ENCODE peak calls at places on chromosomes 16 and 17, in four cellular contexts. R is T47D, T is H1, Z is HepG2. L is an unnamed sample.

GRCh38 chr17:35943537-35943936 is at the start of gene LYZL6:
- DNase-seq in R (no peak), T (no peak), Z (no peak), L (no peak)

GRCh38 chr17:28117304-28117703 is 74.8 kb downstream of the NLK start:
- DNase-seq in R (no peak), Z (no peak), T (no peak), L (no peak)

GRCh38 chr16:9138731-9139501 is 47.5 kb downstream of the HAPSTR1 start:
- DNase-seq in T (peak; percentile 90), R (peak; percentile 69), Z (peak; percentile 73), L (no peak)

GRCh38 chr17:48759288-48759687 is 30.7 kb upstream of the HOXB13 start:
- DNase-seq in R (peak; percentile 74), T (no peak), Z (no peak), L (no peak)

GRCh38 chr16:23330583-23331249 is 28.6 kb downstream of the SCNN1B start:
- DNase-seq in Z (no peak), T (no peak), R (no peak), L (no peak)

GRCh38 chr16:59204589-59204988 is 470.5 kb upstream of the GOT2 start:
- DNase-seq in T (no peak), R (no peak), Z (no peak), L (no peak)

GRCh38 chr16:71440669-71441347 is 1.0 kb downstream of the TLE7 start:
- DNase-seq in T (peak; percentile 82), Z (peak; percentile 33), R (peak; percentile 20), L (no peak)

GRCh38 chr16:79339863-79340262 is 260.7 kb downstream of the MAF start:
- DNase-seq in R (no peak), T (no peak), Z (no peak), L (no peak)

GRCh38 chr17:64635647-64636305 is 26.3 kb downstream of the SMURF2 start:
- DNase-seq in R (peak; percentile 45), T (no peak), Z (no peak), L (peak; percentile 62)

GRCh38 chr16:15996432-15997109 is 47.2 kb downstream of the ABCC1 start:
- DNase-seq in T (no peak), Z (peak; percentile 99), R (no peak), L (no peak)

GRCh38 chr16:18931756-18932155 is 5.5 kb upstream of the SMG1 start:
- DNase-seq in R (no peak), Z (peak; percentile 26), T (no peak), L (peak; percentile 47)

GRCh38 chr16:51670527-51670926 is 519.5 kb upstream of the SALL1 start:
- DNase-seq in Z (no peak), R (no peak), T (no peak), L (no peak)

GRCh38 chr17:68533887-68534700 is 21.9 kb downstream of the PRKAR1A start:
- DNase-seq in T (no peak), R (no peak), Z (no peak), L (no peak)

GRCh38 chr17:2704890-2705248 is 6.7 kb downstream of the CLUH start:
- DNase-seq in T (no peak), Z (no peak), R (no peak), L (no peak)

GRCh38 chr17:17398188-17398927 is 78.4 kb upstream of the MED9 start:
- DNase-seq in T (no peak), R (no peak), Z (no peak), L (no peak)

GRCh38 chr17:50155115-50155819 is 4.8 kb upstream of the PPP1R9B start:
- DNase-seq in Z (no peak), T (no peak), R (no peak), L (no peak)

GRCh38 chr16:58158137-58158536 is 29.0 kb upstream of the CFAP20 start:
- DNase-seq in Z (no peak), T (no peak), R (no peak), L (no peak)

GRCh38 chr16:78396046-78396445 is 296.6 kb downstream of the WWOX start:
- DNase-seq in R (peak; percentile 15), Z (no peak), T (no peak), L (no peak)

GRCh38 chr17:27430882-27431491 is 25.3 kb upstream of the KSR1 start:
- DNase-seq in R (peak; percentile 77), Z (peak; percentile 34), T (peak; percentile 61), L (no peak)

GRCh38 chr16:25134306-25134705 is 22.8 kb downstream of the LCMT1 start:
- DNase-seq in Z (no peak), T (no peak), R (no peak), L (no peak)

GRCh38 chr16:20136446-20136968 is 62.8 kb upstream of the GPR139 start:
- DNase-seq in T (no peak), R (no peak), Z (no peak), L (no peak)

GRCh38 chr17:78130439-78131101 is at the start of gene TMC8:
- DNase-seq in R (no peak), T (no peak), Z (peak; percentile 59), L (no peak)

DNA sequence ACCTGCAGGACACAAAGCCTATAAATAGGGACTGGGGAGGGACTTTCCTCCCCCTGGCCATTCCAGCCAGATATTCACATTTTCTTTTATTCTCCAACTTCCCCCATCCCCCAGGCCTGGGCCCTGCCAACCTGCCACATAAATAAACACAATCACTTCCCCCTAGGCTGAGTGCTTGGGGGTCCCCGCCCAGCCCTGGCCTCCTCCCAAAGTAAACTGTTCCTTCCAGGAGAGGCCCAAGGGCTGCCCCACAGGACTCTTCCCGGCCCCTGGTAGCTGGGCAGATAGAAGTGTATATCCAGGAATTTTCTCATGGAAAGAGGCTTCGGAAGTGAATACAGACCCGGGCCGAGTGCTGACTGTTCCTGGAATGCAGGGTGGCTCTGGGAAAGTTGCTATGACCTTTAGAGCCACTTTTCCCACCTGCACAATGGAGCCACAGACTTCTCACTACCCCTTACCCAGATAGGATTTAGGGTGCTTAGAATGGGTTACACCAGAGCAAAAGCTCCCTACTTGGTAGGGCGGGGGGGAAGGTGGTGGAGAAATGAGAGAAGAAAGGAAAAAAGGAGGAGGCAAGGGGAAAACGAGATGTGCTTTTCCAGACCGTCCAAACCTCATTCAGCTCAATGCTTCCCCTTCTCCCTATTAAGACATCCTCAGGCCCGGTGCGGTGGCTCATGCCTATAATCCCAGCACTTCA is 8.5 kb downstream of the CSF3 start:
- DNase-seq in R (no peak), T (no peak), Z (no peak), L (no peak)
- TF ChIP-seq JUND in R (no peak), T (no peak), Z (no peak), L (no peak)

GRCh38 chr17:56540791-56541190 is 52.7 kb upstream of the NOG start:
- DNase-seq in T (no peak), R (no peak), Z (no peak), L (no peak)
- TF ChIP-seq JUND in T (no peak), R (no peak), Z (no peak), L (no peak)

GRCh38 chr17:63538693-63539595 is 11.3 kb upstream of the DCAF7 start:
- DNase-seq in Z (no peak), R (no peak), T (no peak), L (no peak)

GRCh38 chr17:63535640-63536039 is 12.5 kb downstream of the KCNH6 start:
- DNase-seq in R (no peak), T (no peak), Z (no peak), L (no peak)

GRCh38 chr17:63540581-63540980 is 9.7 kb upstream of the DCAF7 start:
- DNase-seq in T (no peak), Z (no peak), R (no peak), L (no peak)

GRCh38 chr17:63537001-63537400 is 13.3 kb upstream of the DCAF7 start:
- DNase-seq in Z (no peak), R (no peak), T (no peak), L (no peak)

GRCh38 chr17:63537991-63538692 is 12.1 kb upstream of the DCAF7 start:
- DNase-seq in Z (no peak), R (no peak), T (peak; percentile 55), L (no peak)
- TF ChIP-seq JUND in Z (no peak), R (no peak), T (no peak), L (no peak)

DNA sequence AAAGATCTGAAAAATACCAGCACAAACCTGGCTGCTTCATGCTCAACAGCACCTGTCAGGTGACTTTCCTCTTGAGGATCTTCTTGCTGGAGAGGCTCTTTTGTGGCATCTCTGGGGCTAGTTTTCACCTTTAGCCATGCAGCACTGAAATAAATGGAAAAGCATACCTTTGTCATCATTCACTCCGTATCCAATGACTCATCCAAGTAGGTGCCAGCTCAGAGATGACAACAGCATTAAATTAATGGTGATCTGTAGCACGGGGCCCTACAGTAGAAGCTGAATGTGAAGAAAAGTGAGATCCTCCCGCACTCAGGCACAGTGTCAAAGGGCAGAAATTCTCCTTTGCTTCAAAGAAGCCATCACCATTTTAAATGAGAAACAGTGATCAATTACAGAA is 32.2 kb downstream of the KIAA0753 start:
- DNase-seq in R (no peak), T (no peak), Z (no peak), L (no peak)
- TF ChIP-seq JUND in R (no peak), T (no peak), Z (no peak), L (no peak)

GRCh38 chr16:67294171-67294757 is 14.9 kb downstream of the PLEKHG4 start:
- DNase-seq in T (no peak), Z (no peak), R (no peak), L (no peak)
- TF ChIP-seq JUND in T (no peak), Z (no peak), R (no peak), L (no peak)

GRCh38 chr16:49701867-49702494 is 153.9 kb downstream of the ZNF423 start:
- DNase-seq in Z (no peak), R (no peak), T (peak; percentile 74), L (no peak)
- TF ChIP-seq JUND in Z (no peak), R (no peak), T (peak; percentile 89), L (no peak)

DNA sequence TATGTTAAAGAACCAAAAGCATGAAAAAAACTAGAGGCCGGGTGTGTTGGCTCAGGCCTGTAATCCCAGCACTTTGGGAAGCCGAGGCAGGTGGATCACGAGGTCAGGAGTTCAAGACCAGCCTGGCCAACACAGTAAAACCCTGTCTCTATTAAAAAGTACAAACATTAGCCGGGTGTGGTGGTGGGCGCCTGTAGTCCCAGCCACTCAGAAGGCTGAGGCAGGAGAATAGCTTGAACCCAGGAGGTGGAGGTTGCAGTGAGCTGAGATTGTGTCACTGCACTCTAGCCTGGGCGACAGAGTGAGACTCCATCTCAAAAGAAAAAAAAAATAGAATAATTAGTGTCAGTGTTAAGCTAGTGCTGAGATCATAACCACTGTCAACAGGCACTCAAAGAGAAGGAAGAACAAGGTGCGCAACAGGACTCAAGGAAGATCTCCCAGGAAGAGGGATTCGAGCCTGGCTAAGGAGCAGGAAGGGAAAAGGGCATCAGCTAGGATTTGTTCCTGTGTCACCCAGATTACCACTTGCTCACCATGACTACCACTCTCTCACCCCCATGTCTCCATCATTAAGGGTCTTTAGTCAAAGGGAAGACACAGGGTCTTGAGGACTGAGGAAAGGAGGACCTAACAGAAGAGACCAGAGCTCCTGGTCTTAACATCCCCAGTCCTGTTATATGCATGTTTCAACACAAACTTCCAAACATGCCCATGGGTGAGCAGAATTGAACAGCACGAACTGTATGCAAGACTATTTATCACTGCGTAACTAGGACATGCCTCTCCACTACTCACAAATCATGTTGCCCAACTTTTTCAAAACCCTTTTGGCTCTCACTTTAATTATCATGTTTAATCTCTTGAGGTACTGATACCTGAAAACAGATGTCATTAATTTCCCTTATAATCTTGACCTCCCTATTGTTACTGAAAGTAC is 88.3 kb upstream of the PLEKHM1 start:
- DNase-seq in T (no peak), Z (no peak), R (no peak), L (no peak)
- TF ChIP-seq JUND in T (no peak), Z (no peak), R (no peak), L (no peak)

L was measured in GM12878.